ENCODE peak calls at places on chromosomes 3 and 15, in nine cellular contexts. E is gastrocnemius medialis; D is K562; N is CD8-positive, alpha-beta T cell; A is tibial artery; W is spleen; X is esophagus muscularis mucosa; I is H9; F is transverse colon. G is an unnamed sample. For H3K4me1, the result is how much of the 10 kb centered on the place peaks cover.

GRCh38 chr3:182692021-182692420 is 101.3 kb upstream of the ATP11B start:
- DNase-seq in E (no peak), D (no peak), N (no peak), A (no peak), W (no peak), X (no peak), I (no peak), F (no peak), G (no peak)

GRCh38 chr3:185521349-185522138 is 22.7 kb upstream of the TMEM41A start:
- DNase-seq in E (no peak), D (no peak), N (no peak), A (no peak), W (no peak), X (no peak), I (no peak), F (no peak), G (no peak)

GRCh38 chr15:20358781-20359414 is 182.7 kb downstream of the GOLGA6L6 start:
- DNase-seq in E (no peak), D (no peak), N (no peak), A (no peak), W (no peak), X (no peak), I (no peak), F (no peak), G (no peak)

GRCh38 chr3:46089237-46090011 is 62.1 kb upstream of the XCR1 start:
- DNase-seq in E (peak), D (no peak), N (no peak), A (peak), W (peak), X (peak), I (no peak), F (peak), G (no peak)

GRCh38 chr15:39429898-39430357 is 151.0 kb upstream of the THBS1 start:
- DNase-seq in E (no peak), D (no peak), N (no peak), A (no peak), W (no peak), X (no peak), I (no peak), F (no peak), G (no peak)

GRCh38 chr3:78878011-78878410 is 889.8 kb downstream of the ROBO1 start:
- DNase-seq in E (no peak), D (no peak), N (no peak), A (no peak), W (no peak), X (no peak), I (no peak), F (no peak), G (no peak)

GRCh38 chr15:98315951-98316350 is 332.4 kb upstream of the IGF1R start:
- DNase-seq in E (no peak), D (no peak), N (no peak), A (no peak), W (no peak), X (no peak), I (no peak), F (no peak), G (no peak)

GRCh38 chr15:66080791-66081475 is 172.6 kb downstream of the MEGF11 start:
- DNase-seq in E (no peak), D (no peak), N (no peak), A (no peak), W (no peak), X (no peak), I (peak), F (peak), G (no peak)

GRCh38 chr3:9384141-9384828 is 13.1 kb upstream of the SETD5 start:
- DNase-seq in E (no peak), D (no peak), N (no peak), A (no peak), W (no peak), X (no peak), I (no peak), F (no peak), G (no peak)

GRCh38 chr3:65732060-65732933 is 306.4 kb downstream of the MAGI1 start:
- DNase-seq in E (no peak), D (peak), N (no peak), A (no peak), W (no peak), X (no peak), I (no peak), F (no peak), G (no peak)

GRCh38 chr15:85837011-85837433 is 42.3 kb upstream of the KLHL25 start:
- DNase-seq in E (no peak), D (no peak), N (no peak), A (no peak), W (no peak), X (no peak), I (no peak), F (peak), G (no peak)

GRCh38 chr3:13475871-13476590 is 4.1 kb upstream of the HDAC11 start:
- DNase-seq in E (peak), D (no peak), N (no peak), A (no peak), W (peak), X (no peak), I (no peak), F (no peak), G (no peak)

GRCh38 chr15:57440167-57440566 is 63.9 kb downstream of the CGNL1 start:
- DNase-seq in E (no peak), D (no peak), N (no peak), A (no peak), W (no peak), X (no peak), I (no peak), F (no peak), G (no peak)

GRCh38 chr3:15493436-15493835 is 28.1 kb downstream of the COLQ start:
- DNase-seq in E (no peak), D (no peak), N (no peak), A (no peak), W (no peak), X (no peak), I (no peak), F (no peak), G (no peak)

GRCh38 chr15:69939513-69940440 is 157.9 kb downstream of the TLE3 start:
- DNase-seq in E (no peak), D (no peak), N (no peak), A (no peak), W (no peak), X (peak), I (peak), F (no peak), G (no peak)

GRCh38 chr15:96354731-96355560 is 24.4 kb downstream of the NR2F2 start:
- DNase-seq in E (no peak), D (no peak), N (no peak), A (no peak), W (no peak), X (no peak), I (no peak), F (no peak), G (no peak)

GRCh38 chr3:13111173-13111873 is 38.1 kb upstream of the IQSEC1 start:
- DNase-seq in E (no peak), D (no peak), N (no peak), A (no peak), W (peak), X (no peak), I (no peak), F (peak), G (peak)

GRCh38 chr3:117910820-117911524 is 1123.7 kb downstream of the IGSF11 start:
- DNase-seq in E (no peak), D (no peak), N (no peak), A (no peak), W (no peak), X (no peak), I (peak), F (no peak), G (no peak)

GRCh38 chr3:58137306-58137705 is 73.5 kb downstream of the DNASE1L3 start:
- DNase-seq in E (no peak), D (no peak), N (no peak), A (no peak), W (no peak), X (no peak), I (no peak), F (no peak), G (no peak)
- H3K27ac ChIP-seq in E (no peak), D (no peak), N (no peak), A (no peak), W (no peak), X (peak), I (no peak), F (no peak), G (no peak)

GRCh38 chr3:188446791-188447190 is 292.8 kb downstream of the LPP start:
- DNase-seq in E (no peak), D (no peak), N (no peak), A (no peak), W (no peak), X (no peak), I (no peak), F (no peak), G (no peak)
- H3K4me1 ChIP-seq in E (under half), D (under half), N (under half), A (under half), W (under half), X (under half), I (under half), F (under half), G (under half)

DNA sequence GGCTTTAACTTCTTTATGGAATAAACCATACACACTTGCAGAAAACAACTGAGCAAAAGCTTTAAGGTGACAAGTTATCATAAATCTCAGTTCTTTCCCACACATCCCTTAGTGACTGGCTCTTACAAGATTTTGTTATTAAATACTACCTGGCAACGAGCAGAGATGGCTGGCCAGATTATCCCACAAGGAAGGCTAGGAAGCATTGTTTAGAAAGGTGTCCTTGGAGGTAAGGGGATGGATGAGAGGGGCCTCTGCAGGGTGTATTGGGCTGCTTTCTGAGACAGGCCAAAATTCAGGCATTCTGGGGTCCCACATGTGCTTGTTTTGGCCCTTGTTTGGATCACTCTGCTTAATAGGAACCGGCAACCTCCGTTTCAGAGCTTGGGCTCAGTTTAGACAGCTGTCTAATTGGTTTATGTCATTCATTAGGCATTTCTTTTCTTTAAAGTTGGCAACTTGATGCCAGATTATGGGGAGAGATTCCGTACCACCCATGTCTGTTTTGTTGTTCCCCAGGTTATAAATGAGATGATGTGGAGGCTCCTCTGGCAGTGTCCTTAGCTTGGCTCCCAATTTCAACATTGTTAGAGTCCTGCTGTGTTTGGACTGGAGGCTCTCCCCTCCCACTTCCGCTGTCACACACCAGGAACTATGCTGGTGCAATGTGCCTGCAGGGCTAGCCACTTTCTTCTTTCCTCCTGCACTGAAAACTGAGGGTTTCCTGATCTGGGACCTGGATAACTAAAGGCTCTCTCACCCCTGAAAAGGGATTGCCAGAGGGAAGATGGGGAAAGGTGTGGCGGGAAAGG is 121.1 kb downstream of the TPRG1 start:
- DNase-seq in E (no peak), D (no peak), N (no peak), A (no peak), W (no peak), X (no peak), I (no peak), F (peak), G (no peak)
- H3K27ac ChIP-seq in E (no peak), D (no peak), N (no peak), A (no peak), W (no peak), X (no peak), I (no peak), F (no peak), G (no peak)

DNA sequence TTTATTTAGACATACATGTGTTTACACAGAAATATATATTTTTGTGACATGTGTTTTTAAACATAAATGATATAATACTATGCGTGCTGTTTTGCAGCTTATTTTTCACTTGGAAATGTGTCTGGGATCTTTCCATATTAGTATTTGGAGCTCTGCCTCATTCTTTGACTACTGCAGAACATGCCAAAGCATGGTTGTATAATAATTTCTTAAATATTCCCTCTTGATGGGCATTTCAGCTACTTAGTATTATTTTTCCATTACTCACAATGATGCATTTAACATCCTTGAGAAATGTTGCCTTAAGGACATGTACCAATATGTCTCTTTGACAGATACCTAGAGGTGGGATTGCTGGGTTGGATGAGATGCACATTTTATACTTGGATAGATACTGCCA is 19.4 kb downstream of the ANAPC13 start:
- DNase-seq in E (no peak), D (no peak), N (no peak), A (no peak), W (no peak), X (no peak), I (no peak), F (no peak), G (no peak)
- H3K4me1 ChIP-seq in E (under half), D (under half), N (under half), A (under half), W (under half), X (half or more), I (under half), F (under half), G (under half)

GRCh38 chr3:50151728-50152127 is 3.4 kb upstream of the SEMA3F start:
- DNase-seq in E (no peak), D (no peak), N (no peak), A (no peak), W (no peak), X (no peak), I (no peak), F (no peak), G (no peak)
- H3K27ac ChIP-seq in E (no peak), D (no peak), N (no peak), A (no peak), W (peak), X (no peak), I (no peak), F (no peak), G (no peak)

GRCh38 chr15:61033938-61034792 is 194.9 kb downstream of the RORA start:
- DNase-seq in E (no peak), D (no peak), N (no peak), A (no peak), W (no peak), X (no peak), I (no peak), F (no peak), G (no peak)

GRCh38 chr15:61037031-61037430 is 192.1 kb downstream of the RORA start:
- DNase-seq in E (no peak), D (no peak), N (no peak), A (no peak), W (no peak), X (no peak), I (no peak), F (no peak), G (no peak)

GRCh38 chr15:61036121-61036520 is 193.0 kb downstream of the RORA start:
- DNase-seq in E (no peak), D (no peak), N (no peak), A (no peak), W (no peak), X (no peak), I (no peak), F (no peak), G (no peak)

GRCh38 chr15:61033319-61033718 is 195.8 kb downstream of the RORA start:
- DNase-seq in E (no peak), D (no peak), N (no peak), A (no peak), W (no peak), X (no peak), I (no peak), F (no peak), G (no peak)

DNA sequence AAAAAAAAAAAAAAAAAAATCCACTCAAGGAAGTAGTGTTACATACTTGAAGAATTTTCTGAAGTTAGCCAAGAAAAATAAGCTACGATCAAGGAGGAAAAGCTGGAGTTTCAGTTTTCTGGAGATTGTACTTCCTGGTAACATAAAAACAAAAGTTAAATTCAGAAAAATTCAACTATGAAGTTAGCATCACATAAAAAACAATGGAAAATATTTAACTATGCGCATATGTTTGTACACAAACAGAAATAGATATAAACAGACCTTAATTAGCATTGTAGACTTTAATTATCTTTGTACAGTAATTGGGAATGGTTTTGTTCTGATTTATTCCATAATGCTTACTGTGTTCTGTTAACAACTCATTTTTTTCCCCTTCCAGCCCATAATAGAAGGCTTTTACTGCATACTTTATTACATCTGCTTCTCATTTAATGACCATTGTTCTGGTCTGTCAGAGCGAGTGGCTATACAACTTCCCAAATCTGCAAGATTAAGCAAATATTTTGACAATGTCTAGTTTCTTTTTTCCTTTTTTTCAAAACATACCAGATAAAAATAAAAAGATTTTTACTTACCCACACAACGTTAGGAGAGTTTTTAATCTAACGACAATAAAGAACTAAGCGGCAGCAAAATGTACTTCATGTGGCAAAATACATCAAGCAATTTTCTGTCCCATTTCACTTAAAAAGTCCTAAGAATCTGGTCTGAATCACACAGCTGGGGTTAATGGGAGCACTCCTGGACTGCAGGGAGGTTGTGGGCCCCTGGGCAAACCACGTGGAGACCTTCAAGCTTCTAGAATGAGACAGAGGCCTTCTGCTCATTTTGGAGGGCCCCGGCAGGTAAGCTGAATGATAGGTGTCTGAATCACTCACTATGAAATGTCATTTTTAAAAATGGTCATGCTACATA is 194.1 kb downstream of the RORA start:
- DNase-seq in E (no peak), D (no peak), N (no peak), A (no peak), W (no peak), X (no peak), I (no peak), F (no peak), G (no peak)
- H3K4me1 ChIP-seq in E (half or more), D (under half), N (under half), A (under half), W (under half), X (half or more), I (under half), F (under half), G (under half)

GRCh38 chr15:78810003-78810376 is 1.3 kb downstream of the ADAMTS7 start:
- DNase-seq in E (no peak), D (no peak), N (no peak), A (no peak), W (no peak), X (no peak), I (no peak), F (no peak), G (no peak)
- H3K27ac ChIP-seq in E (peak), D (no peak), N (no peak), A (peak), W (peak), X (peak), I (no peak), F (peak), G (no peak)

G was measured in naive thymus-derived CD4-positive, alpha-beta T cell.